ENCODE peak calls at places on chromosomes 3 and 15, in nine cellular contexts. L is LNCaP clone FGC, B is heart right ventricle, Q is suprapubic skin, N is AG10803, W is HFF-Myc, A is GM12865, C is fibroblast of lung, O is bronchial epithelial cell. J is an unnamed sample.

GRCh38 chr15:93730724-93731123 is 500.6 kb upstream of the MCTP2 start:
- DNase-seq in N (no peak), L (no peak), Q (no peak), O (no peak), C (no peak), B (no peak), A (no peak), W (no peak), J (no peak)

GRCh38 chr15:75198560-75199346 is 2.9 kb upstream of the C15orf39 start:
- DNase-seq in L (no peak), O (no peak), Q (no peak), W (no peak), N (no peak), A (peak), B (no peak), C (peak), J (no peak)

GRCh38 chr3:44421280-44421679 is 56.2 kb downstream of the ZNF445 start:
- DNase-seq in L (no peak), Q (peak), C (no peak), N (no peak), A (no peak), B (no peak), W (no peak), O (no peak), J (no peak)

GRCh38 chr15:96341465-96342142 is 11.1 kb downstream of the NR2F2 start:
- DNase-seq in Q (no peak), B (no peak), O (no peak), N (no peak), A (no peak), C (peak), W (no peak), L (no peak), J (no peak)

GRCh38 chr3:196287066-196287404 is 491 bp downstream of the PCYT1A start:
- DNase-seq in Q (no peak), C (peak), B (peak), W (no peak), N (peak), L (no peak), A (peak), O (no peak), J (no peak)

GRCh38 chr3:45571969-45572368 is 22.6 kb upstream of the LIMD1 start:
- DNase-seq in A (no peak), L (no peak), O (no peak), N (no peak), B (no peak), Q (no peak), C (no peak), W (no peak), J (no peak)

GRCh38 chr3:162569314-162569713 is 1072.7 kb downstream of the OTOL1 start:
- DNase-seq in O (no peak), N (no peak), Q (no peak), C (no peak), L (no peak), B (no peak), A (peak), W (no peak), J (no peak)

GRCh38 chr3:194344012-194344411 is 7.1 kb downstream of the CPN2 start:
- DNase-seq in B (peak), C (peak), Q (no peak), N (no peak), L (no peak), O (peak), W (no peak), A (peak), J (no peak)

GRCh38 chr3:154022603-154023002 is 98.6 kb upstream of the ARHGEF26 start:
- DNase-seq in C (no peak), A (no peak), L (no peak), W (no peak), O (no peak), B (no peak), N (no peak), Q (no peak), J (no peak)

GRCh38 chr15:76866716-76867321 is 38.3 kb downstream of the SCAPER start:
- DNase-seq in W (peak), L (peak), A (peak), N (peak), C (peak), Q (no peak), O (peak), B (no peak), J (peak)

GRCh38 chr3:18349197-18349798 is 75.8 kb downstream of the SATB1 start:
- DNase-seq in W (no peak), Q (no peak), L (no peak), O (no peak), B (no peak), N (no peak), A (no peak), C (no peak), J (no peak)

GRCh38 chr3:138774529-138775253 is 60.0 kb downstream of the PIK3CB start:
- DNase-seq in N (peak), O (peak), C (peak), B (no peak), A (peak), Q (no peak), W (peak), L (peak), J (peak)

GRCh38 chr15:56814429-56814828 is 81.1 kb upstream of the ZNF280D start:
- DNase-seq in Q (no peak), O (no peak), C (no peak), W (no peak), L (no peak), B (no peak), N (no peak), A (no peak), J (no peak)

GRCh38 chr3:13073042-13073906 is at the start of gene IQSEC1:
- DNase-seq in N (no peak), W (no peak), C (peak), O (no peak), B (peak), Q (no peak), A (peak), L (no peak), J (no peak)

GRCh38 chr3:100059472-100059871 is 54.8 kb downstream of the FILIP1L start:
- DNase-seq in N (no peak), C (no peak), A (no peak), L (no peak), W (no peak), B (no peak), Q (no peak), O (no peak), J (no peak)

GRCh38 chr3:149473991-149474819 is at the start of gene TM4SF4:
- DNase-seq in Q (no peak), C (no peak), W (no peak), B (no peak), A (no peak), N (no peak), O (no peak), L (no peak), J (no peak)
- H3K4me3 ChIP-seq in Q (no peak), C (no peak), W (no peak), B (no peak), A (no peak), N (no peak), O (no peak), L (no peak), J (no peak)

GRCh38 chr3:42605550-42606173 is 5.2 kb downstream of the NKTR start:
- DNase-seq in C (peak), L (no peak), O (no peak), W (no peak), B (no peak), N (no peak), Q (no peak), A (no peak), J (no peak)

GRCh38 chr3:42602961-42603360 is 2.5 kb downstream of the NKTR start:
- DNase-seq in N (no peak), Q (no peak), L (no peak), O (no peak), W (no peak), B (no peak), C (no peak), A (no peak), J (no peak)

GRCh38 chr3:42600958-42601675 is 631 bp downstream of the NKTR start:
- DNase-seq in L (no peak), B (no peak), C (peak), Q (peak), N (peak), A (peak), W (peak), O (peak), J (peak)

GRCh38 chr3:42600111-42600957 is at the start of gene NKTR:
- DNase-seq in L (peak), C (peak), W (peak), O (peak), A (peak), Q (peak), B (peak), N (peak), J (peak)

DNA sequence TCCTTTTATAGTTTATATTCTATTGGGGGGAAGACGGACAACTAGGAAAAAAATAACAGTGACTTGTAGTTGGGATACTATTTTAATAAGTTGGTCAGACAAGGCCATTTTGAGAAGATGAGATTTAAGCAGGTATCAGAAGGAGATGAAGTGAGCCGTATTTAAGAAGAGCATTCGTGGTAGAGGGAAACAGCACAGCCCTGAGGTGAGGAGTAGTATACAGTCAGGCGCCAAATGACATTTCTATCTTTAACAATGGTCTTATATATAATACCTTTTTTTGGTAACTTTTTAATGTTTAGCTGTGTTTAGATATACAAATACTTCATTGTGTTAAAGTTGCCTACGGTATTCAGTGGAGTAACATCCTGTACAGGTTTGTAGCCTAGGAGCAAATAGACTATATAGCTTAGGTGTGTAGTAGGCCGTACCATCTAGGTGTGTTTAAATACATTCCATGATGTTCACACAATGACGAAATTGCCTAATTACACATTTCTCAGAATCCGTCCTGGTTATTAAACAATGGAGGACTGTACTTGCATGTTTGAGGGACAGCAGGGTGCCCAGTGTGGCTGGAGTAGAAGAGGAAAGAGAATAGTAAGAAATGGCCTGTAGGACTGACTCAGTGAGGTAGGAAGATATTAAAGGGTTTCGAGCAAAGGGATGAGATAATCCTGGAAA is 1.6 kb downstream of the NKTR start:
- DNase-seq in B (no peak), Q (no peak), L (no peak), W (no peak), C (peak), N (no peak), O (peak), A (peak), J (no peak)
- TF ChIP-seq CTCF in B (no peak), Q (no peak), L (peak), W (no peak), C (no peak), N (peak), O (no peak), A (no peak), J (no peak)

DNA sequence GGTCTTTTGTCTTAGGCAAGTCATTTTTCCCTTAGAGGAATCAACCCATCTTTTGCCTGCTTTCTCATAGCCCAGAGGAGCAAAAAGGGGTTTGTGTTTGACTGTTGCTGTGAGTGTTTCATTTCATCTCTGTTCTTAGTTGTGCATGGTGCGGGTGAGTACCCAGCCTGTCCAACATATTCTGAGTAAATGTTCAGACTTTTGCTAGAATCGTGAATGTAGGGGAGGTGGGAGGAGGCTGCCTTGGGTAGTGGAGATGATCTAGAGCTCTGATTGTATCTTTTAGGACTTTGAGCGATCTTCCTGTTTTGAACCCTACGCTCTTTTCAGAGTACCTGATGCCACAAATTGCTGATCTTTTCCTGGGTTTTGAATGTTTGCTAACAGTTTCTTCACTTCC is 123.1 kb downstream of the ZNF609 start:
- DNase-seq in W (no peak), B (no peak), O (no peak), Q (no peak), A (no peak), C (no peak), L (no peak), N (no peak), J (no peak)
- H3K4me3 ChIP-seq in W (no peak), B (no peak), O (no peak), Q (no peak), A (no peak), C (no peak), L (no peak), N (no peak), J (no peak)

GRCh38 chr3:182908471-182908870 is 71.9 kb downstream of the DCUN1D1 start:
- DNase-seq in N (peak), W (no peak), O (no peak), Q (no peak), C (peak), B (no peak), L (no peak), A (no peak), J (no peak)

GRCh38 chr3:182911782-182912111 is 68.6 kb downstream of the DCUN1D1 start:
- DNase-seq in W (no peak), C (peak), L (no peak), N (no peak), O (peak), A (no peak), B (no peak), Q (no peak), J (no peak)

GRCh38 chr3:182910939-182911781 is 69.2 kb downstream of the DCUN1D1 start:
- DNase-seq in N (no peak), Q (no peak), O (no peak), A (no peak), L (no peak), B (no peak), C (no peak), W (no peak), J (no peak)

GRCh38 chr3:182912476-182912875 is 67.9 kb downstream of the DCUN1D1 start:
- DNase-seq in Q (no peak), L (no peak), C (no peak), O (no peak), A (no peak), W (no peak), B (no peak), N (no peak), J (no peak)

GRCh38 chr3:182909318-182910040 is 70.9 kb downstream of the DCUN1D1 start:
- DNase-seq in O (peak), B (no peak), Q (no peak), L (no peak), W (no peak), C (peak), A (no peak), N (peak), J (no peak)
- TF ChIP-seq CTCF in O (peak), B (peak), Q (peak), L (peak), W (peak), C (peak), A (peak), N (peak), J (peak)

DNA sequence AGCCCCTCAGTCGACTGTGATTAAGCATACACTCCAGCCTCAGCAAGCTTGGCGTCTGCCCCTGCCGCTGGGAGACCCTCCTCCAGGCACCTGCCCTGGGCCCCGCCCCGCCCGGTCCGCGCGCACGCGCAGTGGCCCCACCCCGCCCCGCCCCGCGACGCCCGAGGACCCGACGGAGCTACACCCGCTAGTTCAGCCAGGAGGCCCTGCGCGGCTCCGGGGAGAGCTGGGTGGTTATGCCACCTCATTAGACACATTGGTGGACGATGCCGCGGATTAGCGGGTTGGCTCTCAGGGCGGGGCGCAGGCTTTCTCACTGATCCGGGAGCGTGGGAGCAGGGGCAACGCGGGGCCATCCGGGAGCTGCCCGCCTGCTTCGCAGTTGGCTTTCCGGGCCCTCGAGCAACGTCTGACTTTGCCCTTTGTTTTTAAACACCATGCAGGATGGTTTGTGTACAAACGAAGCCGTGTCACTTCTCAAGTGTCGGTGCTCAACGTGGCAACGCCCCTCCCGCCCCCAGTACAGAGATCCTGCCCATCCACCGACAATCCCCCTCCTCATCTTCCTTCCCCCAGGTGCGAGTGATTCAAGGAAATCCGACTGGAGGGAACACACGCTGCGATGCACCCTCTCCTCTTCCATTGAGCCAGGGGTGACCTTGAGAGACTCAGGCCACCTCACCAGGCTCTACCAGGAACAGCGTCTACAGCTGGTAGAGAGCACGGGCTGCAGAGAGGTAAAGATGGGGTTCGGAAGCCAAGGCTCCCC is 109.3 kb downstream of the SHQ1 start:
- DNase-seq in A (peak), C (peak), B (peak), W (no peak), Q (no peak), N (peak), O (peak), L (no peak), J (no peak)
- H3K4me3 ChIP-seq in A (peak), C (no peak), B (peak), W (peak), Q (peak), N (peak), O (peak), L (no peak), J (peak)

DNA sequence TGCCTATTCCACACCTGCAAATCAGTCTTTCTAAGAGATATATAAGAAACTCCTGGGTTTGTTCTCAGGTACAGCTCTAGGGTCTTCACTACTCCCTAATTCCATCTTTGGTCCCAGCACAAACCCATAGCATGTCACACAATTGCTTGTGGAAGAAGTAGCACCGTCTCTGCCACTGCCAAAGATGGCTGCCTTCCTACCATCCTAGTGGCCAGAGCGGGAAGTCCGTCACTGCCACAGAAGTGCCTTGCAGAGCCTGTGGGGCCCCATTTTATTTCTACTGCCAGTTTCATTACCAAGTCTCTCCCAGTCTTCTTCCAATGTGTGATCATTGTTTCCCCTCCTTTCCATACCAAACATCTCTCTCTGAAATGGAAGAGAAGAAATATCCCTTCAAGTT is 107.6 kb downstream of the CD47 start:
- DNase-seq in N (no peak), O (no peak), Q (no peak), L (no peak), B (no peak), A (no peak), W (no peak), C (no peak), J (no peak)
- TF ChIP-seq CTCF in N (no peak), O (no peak), Q (no peak), L (no peak), B (no peak), A (no peak), W (no peak), C (no peak), J (no peak)

GRCh38 chr3:50270422-50270831 is 1.5 kb downstream of the SEMA3B start:
- DNase-seq in O (no peak), Q (peak), C (peak), W (no peak), A (no peak), L (no peak), N (no peak), B (peak), J (no peak)

GRCh38 chr3:50268276-50268675 is 671 bp upstream of the SEMA3B start:
- DNase-seq in Q (no peak), O (no peak), W (no peak), A (no peak), C (no peak), B (no peak), L (no peak), N (no peak), J (no peak)

GRCh38 chr3:50268703-50269451 is at the start of gene SEMA3B:
- DNase-seq in N (peak), A (no peak), Q (peak), O (peak), L (no peak), C (peak), W (no peak), B (peak), J (peak)

GRCh38 chr3:50269977-50270413 is 1.0 kb downstream of the SEMA3B start:
- DNase-seq in C (peak), A (no peak), B (no peak), N (peak), Q (no peak), W (no peak), L (no peak), O (peak), J (no peak)

DNA sequence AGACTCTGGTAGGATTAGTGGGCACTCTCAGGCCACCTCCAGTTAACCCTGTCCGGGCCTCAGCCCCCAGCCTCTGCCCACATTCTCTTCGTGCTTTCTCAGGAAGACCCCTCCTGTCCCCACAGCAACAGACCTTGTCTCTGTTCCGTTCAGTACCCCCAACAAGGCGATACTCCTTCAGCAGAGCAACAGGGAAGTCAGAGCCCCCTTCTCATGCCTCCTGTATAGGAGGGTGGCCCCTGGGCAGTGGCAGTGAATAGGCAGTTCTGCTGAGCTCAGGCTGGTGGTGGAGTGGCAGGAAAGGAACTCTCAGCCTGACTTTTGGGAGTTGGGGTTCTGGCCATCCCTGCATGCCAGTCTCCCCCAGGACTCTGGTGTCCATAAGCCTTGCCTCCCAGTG is 513 bp downstream of the SEMA3B start:
- DNase-seq in W (no peak), Q (peak), L (no peak), B (peak), N (no peak), A (no peak), O (no peak), C (no peak), J (no peak)
- H3K4me3 ChIP-seq in W (peak), Q (peak), L (no peak), B (peak), N (peak), A (no peak), O (no peak), C (peak), J (peak)

GRCh38 chr3:141421639-141422319 is 53.5 kb downstream of the ZBTB38 start:
- DNase-seq in A (no peak), N (peak), O (peak), C (peak), L (no peak), W (no peak), Q (no peak), B (no peak), J (peak)
- TF ChIP-seq CTCF in A (no peak), N (no peak), O (no peak), C (no peak), L (no peak), W (no peak), Q (no peak), B (no peak), J (no peak)

J was measured in BJ.